ENCODE peak calls at places on chromosome 11, in seven cellular contexts. M, Z, R, I, L, V and F are unnamed samples.

GRCh38 chr11:47271328-47271727 is 1.4 kb downstream of the MADD start:
- DNase-seq in M (no peak), I (no peak), R (no peak), V (no peak), Z (no peak), L (no peak), F (no peak)

GRCh38 chr11:110134120-110134519 is 40.9 kb downstream of the ZC3H12C start:
- DNase-seq in M (peak; percentile 55), Z (no peak), I (no peak), V (no peak), R (no peak), L (no peak), F (no peak)

GRCh38 chr11:6319879-6320410 is 356 bp downstream of the CAVIN3 start:
- DNase-seq in I (peak; percentile 83), Z (peak; percentile 89), L (peak; percentile 26), V (no peak), R (peak; percentile 93), M (peak; percentile 94), F (no peak)

GRCh38 chr11:72676874-72677341 is 2.7 kb upstream of the PDE2A start:
- DNase-seq in I (no peak), V (no peak), R (no peak), L (peak; percentile 38), Z (no peak), M (peak; percentile 44), F (no peak)

GRCh38 chr11:2204361-2205213 is 33.0 kb upstream of the TH start:
- DNase-seq in I (no peak), V (no peak), R (no peak), Z (no peak), L (peak; percentile 54), M (no peak), F (no peak)

GRCh38 chr11:129290966-129291365 is 84.7 kb upstream of the BARX2 start:
- DNase-seq in V (no peak), Z (no peak), L (no peak), I (no peak), M (no peak), R (no peak), F (no peak)

GRCh38 chr11:59572091-59572490 is 43.5 kb downstream of the OSBP start:
- DNase-seq in V (no peak), L (no peak), I (no peak), Z (no peak), M (no peak), R (no peak), F (no peak)

GRCh38 chr11:72223615-72224586 is 666 bp upstream of the INPPL1 start:
- DNase-seq in L (peak; percentile 22), V (no peak), M (peak; percentile 72), Z (no peak), R (no peak), I (no peak), F (no peak)

GRCh38 chr11:75233688-75234295 is 6.8 kb upstream of the TPBGL start:
- DNase-seq in L (peak; percentile 79), R (peak; percentile 38), I (peak; percentile 3), Z (no peak), M (peak; percentile 55), V (no peak), F (no peak)

GRCh38 chr11:115921540-115921939 is 417.3 kb upstream of the CADM1 start:
- DNase-seq in V (no peak), I (no peak), Z (no peak), R (no peak), M (no peak), L (no peak), F (no peak)

GRCh38 chr11:19100885-19101284 is 16.1 kb upstream of the ZDHHC13 start:
- DNase-seq in R (no peak), M (no peak), I (no peak), L (no peak), Z (no peak), V (no peak), F (no peak)

GRCh38 chr11:65353900-65354264 is 669 bp upstream of the TIGD3 start:
- DNase-seq in R (no peak), I (no peak), L (no peak), V (no peak), Z (no peak), M (no peak), F (no peak)

GRCh38 chr11:130198964-130199363 is 39.4 kb downstream of the ST14 start:
- DNase-seq in R (no peak), L (no peak), V (no peak), I (no peak), M (no peak), Z (no peak), F (no peak)

GRCh38 chr11:106565326-106565725 is 452.9 kb downstream of the GUCY1A2 start:
- DNase-seq in I (no peak), M (no peak), V (no peak), R (no peak), L (no peak), Z (no peak), F (no peak)

GRCh38 chr11:9231848-9232177 is 33.3 kb downstream of the DENND5A start:
- DNase-seq in L (no peak), R (peak; percentile 51), V (no peak), M (peak; percentile 75), Z (no peak), I (no peak), F (no peak)

GRCh38 chr11:26741036-26741435 is 19.2 kb upstream of the SLC5A12 start:
- DNase-seq in R (peak; percentile 84), Z (no peak), L (no peak), I (peak; percentile 39), M (peak; percentile 76), V (peak; percentile 28), F (no peak)

GRCh38 chr11:22832315-22833041 is 2.9 kb upstream of the SVIP start:
- DNase-seq in R (no peak), Z (peak; percentile 23), V (no peak), M (no peak), L (no peak), I (no peak), F (no peak)

GRCh38 chr11:17414317-17414737 is 25.9 kb upstream of the KCNJ11 start:
- DNase-seq in M (no peak), V (no peak), R (no peak), I (no peak), L (no peak), Z (no peak), F (no peak)

GRCh38 chr11:72010529-72011233 is 12.0 kb downstream of the IL18BP start:
- DNase-seq in R (no peak), V (no peak), I (no peak), M (no peak), L (no peak), Z (no peak), F (no peak)

GRCh38 chr11:102914238-102915043 is 39.7 kb upstream of the MMP12 start:
- DNase-seq in R (peak; percentile 31), Z (peak; percentile 11), M (peak; percentile 31), L (peak; percentile 80), I (no peak), V (no peak), F (no peak)

GRCh38 chr11:2477254-2477653 is 32.4 kb downstream of the KCNQ1 start:
- DNase-seq in V (no peak), L (no peak), Z (no peak), R (no peak), M (no peak), I (no peak), F (no peak)

GRCh38 chr11:86355256-86355655 is 19.4 kb upstream of the CCDC81 start:
- DNase-seq in Z (no peak), V (no peak), I (no peak), R (no peak), M (no peak), L (no peak), F (no peak)

GRCh38 chr11:104254347-104254746 is 90.4 kb upstream of the PDGFD start:
- DNase-seq in M (peak; percentile 49), R (no peak), L (peak; percentile 67), I (no peak), Z (no peak), V (no peak), F (no peak)

GRCh38 chr11:77379253-77379652 is 77.8 kb upstream of the GDPD4 start:
- DNase-seq in L (no peak), I (no peak), V (no peak), R (no peak), M (peak; percentile 73), Z (no peak), F (no peak)

GRCh38 chr11:69311767-69312385 is 17.9 kb downstream of the MYEOV start:
- DNase-seq in R (no peak), I (no peak), L (no peak), V (no peak), Z (no peak), M (no peak), F (no peak)

GRCh38 chr11:70140859-70141489 is 62.1 kb upstream of the FADD start:
- DNase-seq in Z (no peak), R (no peak), M (no peak), V (no peak), I (no peak), L (no peak), F (no peak)

GRCh38 chr11:1238767-1239595 is 16.1 kb downstream of the MUC5B start:
- DNase-seq in I (no peak), L (peak; percentile 80), M (no peak), Z (no peak), R (no peak), V (no peak), F (no peak)

GRCh38 chr11:118921929-118922744 is 3.6 kb downstream of the BCL9L start:
- DNase-seq in M (peak; percentile 66), V (no peak), R (peak; percentile 40), Z (no peak), L (peak; percentile 84), I (no peak), F (no peak)

GRCh38 chr11:117230286-117230961 is 1.4 kb downstream of the PCSK7 start:
- DNase-seq in R (no peak), M (peak; percentile 48), I (no peak), L (no peak), Z (no peak), V (no peak), F (no peak)

GRCh38 chr11:69403556-69404215 is 77.8 kb upstream of the LINC01488 start:
- DNase-seq in Z (peak; percentile 24), V (no peak), M (peak; percentile 52), L (peak; percentile 67), R (no peak), I (peak; percentile 16), F (no peak)

GRCh38 chr11:64000026-64000739 is 13.9 kb downstream of the OTUB1 start:
- DNase-seq in L (no peak), Z (no peak), R (peak; percentile 33), I (peak; percentile 11), V (no peak), M (peak; percentile 61), F (no peak)

GRCh38 chr11:60764879-60765278 is 8.2 kb downstream of the MS4A15 start:
- DNase-seq in Z (no peak), M (no peak), R (no peak), I (no peak), V (no peak), L (no peak), F (no peak)

GRCh38 chr11:63142459-63142858 is 1.6 kb downstream of the SLC22A24 start:
- DNase-seq in V (no peak), M (no peak), L (no peak), I (no peak), Z (no peak), R (no peak), F (no peak)

GRCh38 chr11:84103096-84103495 is 816.9 kb upstream of the CCDC90B start:
- DNase-seq in M (no peak), Z (no peak), V (no peak), R (no peak), I (no peak), L (no peak), F (no peak)